ENCODE peak calls at places on chromosomes 13 and 19, in eight cellular contexts. D is cardiac muscle cell; F is EL; X is breast epithelium; M is H7; Z is AG04450; K is stimulated activated CD4-positive, alpha-beta T cell treated with anti-CD3 and anti-CD28 coated beads, TNF-alpha, amount 100 ng/mL, for 48 hours; P is iPS-NIHi11. U is an unnamed sample.

GRCh38 chr19:2273356-2274184 is 8.4 kb downstream of the PEAK3 start:
- DNase-seq in K (peak), M (peak), F (peak), X (peak), D (peak), P (peak), Z (no peak), U (peak)

GRCh38 chr19:2266183-2266993 is 10.2 kb upstream of the JSRP1 start:
- DNase-seq in D (peak), P (no peak), M (no peak), F (peak), Z (peak), X (peak), K (no peak), U (peak)

GRCh38 chr13:28220166-28220565 is 81.8 kb downstream of the PAN3 start:
- DNase-seq in X (no peak), D (peak), K (no peak), P (no peak), F (peak), M (no peak), Z (no peak), U (peak)

GRCh38 chr19:18211683-18212082 is 7.8 kb upstream of the RAB3A start:
- DNase-seq in F (no peak), Z (no peak), D (no peak), X (no peak), P (no peak), K (no peak), M (peak), U (no peak)

GRCh38 chr13:80524447-80525215 is 183.7 kb upstream of the SPRY2 start:
- DNase-seq in F (no peak), D (no peak), X (no peak), P (no peak), K (no peak), Z (no peak), M (no peak), U (no peak)

GRCh38 chr13:28129911-28130693 is 8.2 kb upstream of the PAN3 start:
- DNase-seq in K (no peak), F (no peak), P (no peak), X (no peak), D (peak), Z (no peak), M (no peak), U (no peak)

GRCh38 chr19:17671906-17672305 is 16.2 kb downstream of the UNC13A start:
- DNase-seq in Z (no peak), M (peak), F (peak), D (peak), P (peak), K (peak), X (no peak), U (peak)

GRCh38 chr19:1281895-1282287 is 3.8 kb upstream of the EFNA2 start:
- DNase-seq in P (no peak), M (no peak), X (no peak), D (no peak), Z (no peak), F (no peak), K (no peak), U (no peak)

GRCh38 chr19:345320-345879 is 804 bp upstream of the MIER2 start:
- DNase-seq in Z (no peak), X (no peak), F (no peak), K (no peak), D (no peak), P (no peak), M (peak), U (no peak)

GRCh38 chr19:38691938-38692457 is 44.5 kb downstream of the ACTN4 start:
- DNase-seq in X (no peak), K (no peak), Z (peak), D (peak), F (peak), M (no peak), P (no peak), U (peak)

GRCh38 chr19:3324405-3324856 is 42.0 kb upstream of the NFIC start:
- DNase-seq in K (peak), M (peak), P (peak), D (peak), F (peak), Z (no peak), X (no peak), U (no peak)

GRCh38 chr19:49489601-49490167 is 2.3 kb downstream of the RPL13A start:
- DNase-seq in Z (no peak), M (no peak), D (no peak), K (no peak), F (no peak), X (no peak), P (no peak), U (no peak)

GRCh38 chr19:39679056-39679790 is 23.5 kb downstream of the LGALS16 start:
- DNase-seq in P (no peak), X (no peak), Z (no peak), K (peak), M (no peak), F (no peak), D (no peak), U (no peak)

GRCh38 chr19:37738371-37738770 is 18.8 kb upstream of the ZNF607 start:
- DNase-seq in X (no peak), F (no peak), Z (no peak), P (no peak), K (no peak), D (no peak), M (no peak), U (no peak)

GRCh38 chr19:1767464-1767933 is 14.2 kb downstream of the ONECUT3 start:
- DNase-seq in X (no peak), F (no peak), D (peak), P (peak), K (no peak), M (peak), Z (no peak), U (peak)

GRCh38 chr19:50897191-50897607 is 14.0 kb downstream of the KLK4 start:
- DNase-seq in P (no peak), D (no peak), M (no peak), Z (no peak), X (no peak), K (no peak), F (no peak), U (no peak)

GRCh38 chr13:113058129-113058987 is 47.2 kb upstream of the F7 start:
- DNase-seq in M (no peak), X (no peak), Z (no peak), P (no peak), K (no peak), D (no peak), F (no peak), U (no peak)

GRCh38 chr13:28489536-28489935 is 5.4 kb downstream of the FLT1 start:
- DNase-seq in M (no peak), X (no peak), P (no peak), F (peak), D (peak), K (no peak), Z (no peak), U (no peak)